ENCODE peak calls at places on chromosome 15, in seven cellular contexts. B is GM12891, E is GM12878, H is SK-N-SH, S is HepG2, C is K562, F is H1. D is an unnamed sample.
A peak's percentile ranks its signal among the peaks of the same experiment; 100 is the strongest.

GRCh38 chr15:51931016-51931415 is 40.6 kb downstream of the LEO1 start:
- DNase-seq in B (no peak), F (no peak), E (no peak), C (no peak), H (no peak), S (no peak), D (no peak)

GRCh38 chr15:58682234-58682633 is 67.3 kb downstream of the ADAM10 start:
- DNase-seq in F (no peak), C (no peak), S (no peak), H (no peak), B (no peak), E (no peak), D (no peak)

GRCh38 chr15:23370578-23370977 is 16.0 kb downstream of the GOLGA8S start:
- DNase-seq in C (no peak), S (no peak), H (no peak), B (no peak), F (no peak), E (no peak), D (no peak)

GRCh38 chr15:101203607-101204006 is 48.2 kb downstream of the CHSY1 start:
- DNase-seq in F (no peak), B (no peak), C (no peak), H (no peak), E (no peak), S (peak; percentile 65), D (no peak)

GRCh38 chr15:56927816-56928215 is 9.4 kb downstream of the TCF12 start:
- DNase-seq in F (no peak), B (no peak), S (no peak), H (no peak), E (no peak), C (no peak), D (no peak)

GRCh38 chr15:58770519-58770856 is 614 bp upstream of the MINDY2 start:
- DNase-seq in C (no peak), H (no peak), E (no peak), F (no peak), B (peak; percentile 39), S (no peak), D (no peak)

GRCh38 chr15:67685008-67685599 is 140.2 kb upstream of the SKOR1 start:
- DNase-seq in E (no peak), F (no peak), C (peak; percentile 9), B (no peak), S (peak; percentile 25), H (peak; percentile 4), D (no peak)

GRCh38 chr15:45640610-45641009 is 5.8 kb downstream of the SQOR start:
- DNase-seq in C (no peak), S (peak; percentile 55), B (no peak), F (no peak), H (no peak), E (no peak), D (no peak)

GRCh38 chr15:40008061-40008460 is 30.9 kb downstream of the SRP14 start:
- DNase-seq in B (no peak), H (no peak), E (no peak), C (no peak), S (no peak), F (no peak), D (no peak)

GRCh38 chr15:63308491-63308890 is 31.1 kb downstream of the APH1B start:
- DNase-seq in E (no peak), H (no peak), S (no peak), F (peak; percentile 46), B (no peak), C (no peak), D (no peak)

GRCh38 chr15:84949043-84949442 is 32.6 kb upstream of the PDE8A start:
- DNase-seq in F (no peak), B (no peak), C (no peak), E (no peak), H (no peak), S (no peak), D (no peak)

GRCh38 chr15:89247441-89247840 is 3.7 kb downstream of the FANCI start:
- DNase-seq in B (no peak), S (no peak), E (no peak), C (no peak), H (no peak), F (no peak), D (no peak)

GRCh38 chr15:57446393-57446792 is 70.1 kb downstream of the CGNL1 start:
- DNase-seq in E (no peak), F (no peak), S (no peak), B (no peak), H (no peak), C (no peak), D (no peak)

GRCh38 chr15:43932907-43933306 is 106.1 kb downstream of the WDR76 start:
- DNase-seq in H (no peak), E (no peak), F (no peak), B (no peak), S (no peak), C (no peak), D (no peak)

GRCh38 chr15:39624806-39625205 is 43.9 kb downstream of the THBS1 start:
- DNase-seq in B (no peak), S (peak; percentile 50), H (no peak), E (peak; percentile 45), C (no peak), F (no peak), D (no peak)

GRCh38 chr15:95284933-95285401 is 1045.5 kb upstream of the NR2F2 start:
- DNase-seq in C (peak; percentile 21), F (no peak), H (no peak), B (no peak), S (no peak), E (no peak), D (no peak)

DNA sequence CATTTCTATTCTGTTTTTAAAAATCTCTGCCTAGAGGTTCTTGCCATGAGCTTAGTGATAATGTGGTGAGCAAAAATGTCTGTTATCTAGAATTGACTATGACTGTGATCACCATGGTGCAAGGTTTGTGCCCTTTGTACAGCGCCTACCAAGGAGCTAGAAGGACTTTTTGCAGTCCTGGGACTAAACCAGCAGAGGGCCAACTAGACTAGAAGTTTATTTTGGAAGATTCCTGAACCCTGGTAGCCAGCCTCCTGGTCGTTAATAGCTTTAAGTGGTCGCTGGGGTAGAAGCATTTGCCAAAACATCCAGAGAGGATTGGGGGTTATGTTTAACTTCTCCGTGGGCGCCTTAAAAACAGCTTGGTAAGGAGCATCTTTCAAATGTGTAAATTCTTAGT is 7.8 kb downstream of the SCG5 start:
- DNase-seq in S (peak; percentile 63), B (no peak), E (no peak), F (no peak), C (no peak), H (no peak), D (no peak)
- TF ChIP-seq TAF1 in S (no peak), B (no peak), E (no peak), F (no peak), C (no peak), H (no peak), D (no peak)

GRCh38 chr15:72516734-72517133 is 42.6 kb downstream of the ARIH1 start:
- DNase-seq in S (no peak), E (no peak), H (no peak), B (no peak), C (no peak), F (no peak), D (no peak)

GRCh38 chr15:72515591-72516389 is 41.7 kb downstream of the ARIH1 start:
- DNase-seq in B (no peak), F (no peak), H (no peak), S (no peak), C (no peak), E (no peak), D (no peak)

GRCh38 chr15:72521682-72522081 is 47.6 kb downstream of the ARIH1 start:
- DNase-seq in S (no peak), C (no peak), H (no peak), B (no peak), F (no peak), E (no peak), D (no peak)
- TF ChIP-seq TAF1 in S (no peak), C (no peak), H (no peak), B (no peak), F (no peak), E (no peak), D (no peak)

GRCh38 chr15:74270155-74270554 is 34.0 kb downstream of the CCDC33 start:
- DNase-seq in B (no peak), C (no peak), E (no peak), H (no peak), F (no peak), S (no peak), D (no peak)

GRCh38 chr15:74275957-74276356 is 39.8 kb downstream of the CCDC33 start:
- DNase-seq in F (no peak), E (no peak), C (peak; percentile 77), B (no peak), S (no peak), H (peak; percentile 51), D (no peak)

GRCh38 chr15:74274485-74275038 is 38.4 kb downstream of the CCDC33 start:
- DNase-seq in B (no peak), C (no peak), E (no peak), S (no peak), H (no peak), F (no peak), D (no peak)

GRCh38 chr15:74270854-74271520 is 34.9 kb downstream of the CCDC33 start:
- DNase-seq in S (no peak), F (no peak), C (no peak), H (no peak), E (no peak), B (no peak), D (no peak)

DNA sequence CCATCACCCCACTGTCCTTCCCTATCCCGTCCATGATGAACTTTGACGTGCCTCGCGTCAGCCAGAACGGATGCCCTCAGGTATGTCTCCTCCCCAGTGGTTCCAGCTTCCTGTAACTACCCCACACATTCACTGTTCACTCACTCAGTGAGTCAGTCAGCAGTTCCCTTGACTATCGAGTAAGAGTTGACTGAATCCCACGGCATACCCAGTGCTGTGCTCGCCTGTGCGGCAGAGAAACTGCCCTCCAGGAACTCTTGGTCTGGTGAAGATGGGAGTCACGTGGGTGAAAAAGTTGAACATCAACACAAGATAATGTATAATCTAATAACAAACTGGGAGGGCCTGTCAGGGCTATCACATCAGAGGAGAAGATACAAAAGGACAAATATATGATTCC is 36.7 kb downstream of the CCDC33 start:
- DNase-seq in E (no peak), H (no peak), B (no peak), F (no peak), C (no peak), S (no peak), D (no peak)
- TF ChIP-seq TAF1 in E (no peak), H (no peak), B (no peak), F (no peak), C (no peak), S (no peak), D (no peak)

DNA sequence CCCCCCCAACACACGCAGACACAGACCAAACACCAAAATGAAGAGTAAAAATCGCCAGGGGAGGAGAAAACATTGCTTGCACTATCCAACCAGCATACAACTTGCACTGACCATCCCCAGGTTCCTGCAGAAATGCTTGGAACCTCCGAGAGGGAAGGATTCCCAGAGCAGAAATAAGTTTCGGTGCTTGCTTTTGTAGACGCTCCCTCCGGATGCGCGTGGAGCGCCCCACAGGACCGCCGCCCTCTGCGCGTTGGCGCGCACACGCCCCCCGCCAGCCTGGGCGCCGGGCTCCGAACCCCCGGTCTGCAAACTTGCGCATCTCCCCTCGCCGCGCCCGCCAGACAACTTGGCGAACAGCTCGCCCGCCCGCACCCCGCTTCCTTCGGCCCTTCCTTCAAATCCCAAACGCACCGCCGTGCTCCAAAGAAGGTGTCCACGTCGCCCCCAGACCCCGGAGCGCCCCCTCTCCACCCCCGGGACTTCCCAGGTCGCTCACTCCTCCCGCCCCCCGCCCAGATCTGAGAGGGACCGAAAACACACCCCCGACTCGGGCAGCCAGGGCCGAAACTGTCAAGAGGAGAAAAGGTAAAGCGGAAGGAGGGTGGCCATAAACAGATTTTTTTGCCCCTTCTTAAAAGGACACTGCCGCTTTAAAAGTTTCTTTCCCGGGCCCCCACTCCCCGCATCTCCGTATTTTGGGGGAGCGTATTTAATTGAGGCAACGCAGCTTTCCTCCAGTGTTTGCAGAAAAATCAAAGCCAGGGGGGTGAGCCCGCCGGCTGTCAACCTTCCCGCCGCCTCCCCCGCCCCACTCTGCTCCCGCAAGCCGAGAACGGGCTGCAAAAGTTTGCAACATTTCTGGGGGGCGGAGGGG is 839 bp downstream of the RORA start:
- DNase-seq in F (peak; percentile 69), S (no peak), H (peak; percentile 60), C (no peak), B (no peak), E (no peak), D (no peak)
- TF ChIP-seq TAF1 in F (no peak), S (no peak), H (no peak), C (no peak), B (no peak), E (no peak), D (no peak)